ENCODE peak calls at places on chromosomes 6 and 20, in eight cellular contexts. One of them, this sample, is unnamed.
A peak's percentile ranks its signal among the peaks of the same experiment; 100 is the strongest.

GRCh38 chr20:31721408-31722332 is 998 bp downstream of the BCL2L1 start:
- DNase-seq in endothelial cell of umbilical vein: peak; percentile 31
- DNase-seq in CD8-positive, alpha-beta T cell: no peak
- DNase-seq in mucosa of descending colon: peak; percentile 66
- DNase-seq in HepG2: no peak
- DNase-seq in psoas muscle: peak; percentile 34
- DNase-seq in fibroblast of mammary gland: no peak
- DNase-seq in stomach: peak; percentile 43
- DNase-seq in this sample: peak; percentile 53

GRCh38 chr6:124480021-124480430 is 482.2 kb upstream of the RNF217 start:
- DNase-seq in endothelial cell of umbilical vein: peak; percentile 17
- DNase-seq in CD8-positive, alpha-beta T cell: no peak
- DNase-seq in mucosa of descending colon: no peak
- DNase-seq in HepG2: no peak
- DNase-seq in psoas muscle: no peak
- DNase-seq in fibroblast of mammary gland: no peak
- DNase-seq in stomach: no peak
- DNase-seq in this sample: no peak

GRCh38 chr20:35292504-35293285 is 470 bp upstream of the FAM83C start:
- DNase-seq in endothelial cell of umbilical vein: no peak
- DNase-seq in CD8-positive, alpha-beta T cell: no peak
- DNase-seq in mucosa of descending colon: peak; percentile 7
- DNase-seq in HepG2: no peak
- DNase-seq in psoas muscle: no peak
- DNase-seq in fibroblast of mammary gland: no peak
- DNase-seq in stomach: no peak
- DNase-seq in this sample: no peak

GRCh38 chr6:128712898-128713297 is 170.0 kb upstream of the LAMA2 start:
- DNase-seq in endothelial cell of umbilical vein: no peak
- DNase-seq in CD8-positive, alpha-beta T cell: no peak
- DNase-seq in mucosa of descending colon: no peak
- DNase-seq in HepG2: no peak
- DNase-seq in psoas muscle: no peak
- DNase-seq in fibroblast of mammary gland: peak; percentile 15
- DNase-seq in stomach: no peak
- DNase-seq in this sample: no peak

GRCh38 chr6:4281341-4282293 is 146.2 kb upstream of the ECI2 start:
- DNase-seq in endothelial cell of umbilical vein: peak; percentile 64
- DNase-seq in CD8-positive, alpha-beta T cell: no peak
- DNase-seq in mucosa of descending colon: peak; percentile 65
- DNase-seq in HepG2: no peak
- DNase-seq in psoas muscle: peak; percentile 52
- DNase-seq in fibroblast of mammary gland: peak; percentile 25
- DNase-seq in stomach: peak; percentile 56
- DNase-seq in this sample: peak; percentile 72

GRCh38 chr6:81697564-81697963 is 54.9 kb downstream of the TENT5A start:
- DNase-seq in endothelial cell of umbilical vein: no peak
- DNase-seq in CD8-positive, alpha-beta T cell: no peak
- DNase-seq in mucosa of descending colon: no peak
- DNase-seq in HepG2: peak; percentile 3
- DNase-seq in psoas muscle: no peak
- DNase-seq in fibroblast of mammary gland: peak; percentile 59
- DNase-seq in stomach: no peak
- DNase-seq in this sample: no peak

GRCh38 chr6:11258260-11259237 is 26.1 kb upstream of the NEDD9 start:
- DNase-seq in endothelial cell of umbilical vein: no peak
- DNase-seq in CD8-positive, alpha-beta T cell: no peak
- DNase-seq in mucosa of descending colon: peak; percentile 49
- DNase-seq in HepG2: no peak
- DNase-seq in psoas muscle: no peak
- DNase-seq in fibroblast of mammary gland: no peak
- DNase-seq in stomach: no peak
- DNase-seq in this sample: no peak

GRCh38 chr20:44031822-44032582 is 117.3 kb downstream of the TOX2 start:
- DNase-seq in endothelial cell of umbilical vein: no peak
- DNase-seq in CD8-positive, alpha-beta T cell: peak; percentile 6
- DNase-seq in mucosa of descending colon: no peak
- DNase-seq in HepG2: no peak
- DNase-seq in psoas muscle: no peak
- DNase-seq in fibroblast of mammary gland: no peak
- DNase-seq in stomach: no peak
- DNase-seq in this sample: no peak

GRCh38 chr20:48841861-48842529 is 14.2 kb upstream of the PREX1 start:
- DNase-seq in endothelial cell of umbilical vein: peak; percentile 89
- DNase-seq in CD8-positive, alpha-beta T cell: no peak
- DNase-seq in mucosa of descending colon: no peak
- DNase-seq in HepG2: no peak
- DNase-seq in psoas muscle: no peak
- DNase-seq in fibroblast of mammary gland: peak; percentile 87
- DNase-seq in stomach: no peak
- DNase-seq in this sample: no peak

GRCh38 chr6:47483516-47483852 is 5.9 kb downstream of the CD2AP start:
- DNase-seq in endothelial cell of umbilical vein: no peak
- DNase-seq in CD8-positive, alpha-beta T cell: no peak
- DNase-seq in mucosa of descending colon: no peak
- DNase-seq in HepG2: no peak
- DNase-seq in psoas muscle: no peak
- DNase-seq in fibroblast of mammary gland: peak; percentile 6
- DNase-seq in stomach: no peak
- DNase-seq in this sample: no peak

GRCh38 chr6:85585741-85586140 is 7.9 kb downstream of the SNX14 start:
- DNase-seq in endothelial cell of umbilical vein: no peak
- DNase-seq in CD8-positive, alpha-beta T cell: no peak
- DNase-seq in mucosa of descending colon: no peak
- DNase-seq in HepG2: no peak
- DNase-seq in psoas muscle: no peak
- DNase-seq in fibroblast of mammary gland: peak; percentile 20
- DNase-seq in stomach: no peak
- DNase-seq in this sample: no peak

GRCh38 chr6:135880066-135880972 is 28.8 kb downstream of the PDE7B start:
- DNase-seq in endothelial cell of umbilical vein: no peak
- DNase-seq in CD8-positive, alpha-beta T cell: peak; percentile 64
- DNase-seq in mucosa of descending colon: no peak
- DNase-seq in HepG2: no peak
- DNase-seq in psoas muscle: no peak
- DNase-seq in fibroblast of mammary gland: peak; percentile 84
- DNase-seq in stomach: no peak
- DNase-seq in this sample: no peak

GRCh38 chr6:112202639-112203341 is 51.6 kb downstream of the LAMA4 start:
- DNase-seq in endothelial cell of umbilical vein: peak; percentile 54
- DNase-seq in CD8-positive, alpha-beta T cell: no peak
- DNase-seq in mucosa of descending colon: no peak
- DNase-seq in HepG2: no peak
- DNase-seq in psoas muscle: no peak
- DNase-seq in fibroblast of mammary gland: peak; percentile 60
- DNase-seq in stomach: no peak
- DNase-seq in this sample: no peak

GRCh38 chr6:7238900-7239589 is 74.0 kb downstream of the SSR1 start:
- DNase-seq in endothelial cell of umbilical vein: peak; percentile 66
- DNase-seq in CD8-positive, alpha-beta T cell: peak; percentile 73
- DNase-seq in mucosa of descending colon: peak; percentile 93
- DNase-seq in HepG2: peak; percentile 94
- DNase-seq in psoas muscle: peak; percentile 90
- DNase-seq in fibroblast of mammary gland: peak; percentile 70
- DNase-seq in stomach: peak; percentile 96
- DNase-seq in this sample: peak; percentile 95

GRCh38 chr6:5730586-5731263 is 276.0 kb downstream of the NRN1 start:
- DNase-seq in endothelial cell of umbilical vein: no peak
- DNase-seq in CD8-positive, alpha-beta T cell: no peak
- DNase-seq in mucosa of descending colon: no peak
- DNase-seq in HepG2: no peak
- DNase-seq in psoas muscle: no peak
- DNase-seq in fibroblast of mammary gland: peak; percentile 67
- DNase-seq in stomach: no peak
- DNase-seq in this sample: no peak

GRCh38 chr20:57480444-57481152 is 44.3 kb downstream of the CTCFL start:
- DNase-seq in endothelial cell of umbilical vein: no peak
- DNase-seq in CD8-positive, alpha-beta T cell: peak; percentile 40
- DNase-seq in mucosa of descending colon: no peak
- DNase-seq in HepG2: no peak
- DNase-seq in psoas muscle: no peak
- DNase-seq in fibroblast of mammary gland: no peak
- DNase-seq in stomach: no peak
- DNase-seq in this sample: no peak

GRCh38 chr6:24720604-24721460 is 1.9 kb upstream of the C6orf62 start:
- DNase-seq in endothelial cell of umbilical vein: peak; percentile 100
- DNase-seq in CD8-positive, alpha-beta T cell: peak; percentile 100
- DNase-seq in mucosa of descending colon: peak; percentile 100
- DNase-seq in HepG2: peak; percentile 100
- DNase-seq in psoas muscle: peak; percentile 100
- DNase-seq in fibroblast of mammary gland: peak; percentile 100
- DNase-seq in stomach: peak; percentile 100
- DNase-seq in this sample: peak; percentile 100
- TF ChIP-seq CTCF in endothelial cell of umbilical vein: no peak
- TF ChIP-seq CTCF in CD8-positive, alpha-beta T cell: no peak
- TF ChIP-seq CTCF in mucosa of descending colon: no peak
- TF ChIP-seq CTCF in HepG2: peak; percentile 30
- TF ChIP-seq CTCF in psoas muscle: no peak
- TF ChIP-seq CTCF in fibroblast of mammary gland: no peak
- TF ChIP-seq CTCF in stomach: no peak
- TF ChIP-seq CTCF in this sample: no peak

GRCh38 chr6:20533746-20534294 is 437 bp upstream of the CDKAL1 start:
- DNase-seq in endothelial cell of umbilical vein: peak; percentile 10
- DNase-seq in CD8-positive, alpha-beta T cell: no peak
- DNase-seq in mucosa of descending colon: no peak
- DNase-seq in HepG2: no peak
- DNase-seq in psoas muscle: no peak
- DNase-seq in fibroblast of mammary gland: no peak
- DNase-seq in stomach: no peak
- DNase-seq in this sample: no peak
- H3K4me3 ChIP-seq in endothelial cell of umbilical vein: no peak overlapping the region
- H3K4me3 ChIP-seq in CD8-positive, alpha-beta T cell: no peak overlapping the region
- H3K4me3 ChIP-seq in mucosa of descending colon: no peak overlapping the region
- H3K4me3 ChIP-seq in HepG2: peak overlapping the region; percentile 86
- H3K4me3 ChIP-seq in psoas muscle: peak overlapping the region; percentile 93
- H3K4me3 ChIP-seq in fibroblast of mammary gland: peak overlapping the region; percentile 80
- H3K4me3 ChIP-seq in stomach: peak overlapping the region; percentile 86
- H3K4me3 ChIP-seq in this sample: peak overlapping the region; percentile 67

DNA sequence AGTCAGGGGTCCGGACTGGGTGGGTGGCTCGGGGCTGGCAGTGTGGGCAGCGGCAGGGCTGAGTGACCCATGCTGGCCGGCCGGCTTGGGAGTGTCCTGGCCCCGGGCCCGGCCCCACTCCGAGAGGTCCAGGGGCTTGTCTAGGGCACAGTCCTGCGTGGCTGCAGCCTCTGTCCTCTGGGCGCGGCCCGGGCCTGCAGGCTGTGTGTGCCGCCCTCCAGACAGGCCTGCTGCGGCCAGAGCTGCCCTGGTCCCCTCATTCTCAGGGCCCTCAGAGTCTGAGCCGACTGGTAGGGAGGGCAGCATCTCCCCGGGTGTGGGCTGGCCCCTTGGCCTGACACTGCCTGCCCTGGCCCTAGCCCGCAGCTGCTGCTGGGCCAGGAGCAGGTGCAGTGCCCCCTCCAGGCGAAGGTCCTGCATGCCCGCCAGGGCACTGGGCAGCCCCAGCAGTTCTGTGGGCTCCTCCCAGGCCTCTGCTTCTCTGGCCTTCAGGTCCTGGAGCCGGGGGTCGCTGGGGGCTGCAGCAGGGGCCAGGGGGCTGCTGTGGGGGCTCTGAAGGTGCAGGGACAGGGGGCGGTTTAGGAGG is 6.9 kb upstream of the CABLES2 start:
- DNase-seq in endothelial cell of umbilical vein: no peak
- DNase-seq in CD8-positive, alpha-beta T cell: no peak
- DNase-seq in mucosa of descending colon: peak; percentile 58
- DNase-seq in HepG2: no peak
- DNase-seq in psoas muscle: no peak
- DNase-seq in fibroblast of mammary gland: no peak
- DNase-seq in stomach: no peak
- DNase-seq in this sample: no peak
- TF ChIP-seq CTCF in endothelial cell of umbilical vein: peak; percentile 12
- TF ChIP-seq CTCF in CD8-positive, alpha-beta T cell: no peak
- TF ChIP-seq CTCF in mucosa of descending colon: no peak
- TF ChIP-seq CTCF in HepG2: peak; percentile 70
- TF ChIP-seq CTCF in psoas muscle: no peak
- TF ChIP-seq CTCF in fibroblast of mammary gland: no peak
- TF ChIP-seq CTCF in stomach: no peak
- TF ChIP-seq CTCF in this sample: no peak

GRCh38 chr6:160348209-160348551 is at the start of gene SLC22A3:
- DNase-seq in endothelial cell of umbilical vein: no peak
- DNase-seq in CD8-positive, alpha-beta T cell: no peak
- DNase-seq in mucosa of descending colon: peak; percentile 63
- DNase-seq in HepG2: no peak
- DNase-seq in psoas muscle: peak; percentile 68
- DNase-seq in fibroblast of mammary gland: no peak
- DNase-seq in stomach: peak; percentile 57
- DNase-seq in this sample: peak; percentile 66
- H3K4me3 ChIP-seq in endothelial cell of umbilical vein: no peak within 1 kb of the TSS
- H3K4me3 ChIP-seq in CD8-positive, alpha-beta T cell: no peak within 1 kb of the TSS
- H3K4me3 ChIP-seq in mucosa of descending colon: peak within 1 kb of the TSS; percentile 24
- H3K4me3 ChIP-seq in HepG2: peak within 1 kb of the TSS; percentile 86
- H3K4me3 ChIP-seq in psoas muscle: peak within 1 kb of the TSS; percentile 85
- H3K4me3 ChIP-seq in fibroblast of mammary gland: peak within 1 kb of the TSS; percentile 40
- H3K4me3 ChIP-seq in stomach: peak within 1 kb of the TSS; percentile 56
- H3K4me3 ChIP-seq in this sample: peak within 1 kb of the TSS; percentile 57

GRCh38 chr6:28791002-28791383 is 132.8 kb downstream of the TRIM27 start:
- DNase-seq in endothelial cell of umbilical vein: no peak
- DNase-seq in CD8-positive, alpha-beta T cell: no peak
- DNase-seq in mucosa of descending colon: no peak
- DNase-seq in HepG2: no peak
- DNase-seq in psoas muscle: no peak
- DNase-seq in fibroblast of mammary gland: no peak
- DNase-seq in stomach: no peak
- DNase-seq in this sample: no peak

GRCh38 chr6:28789553-28790083 is 134.2 kb downstream of the TRIM27 start:
- DNase-seq in endothelial cell of umbilical vein: peak; percentile 49
- DNase-seq in CD8-positive, alpha-beta T cell: no peak
- DNase-seq in mucosa of descending colon: no peak
- DNase-seq in HepG2: peak; percentile 80
- DNase-seq in psoas muscle: no peak
- DNase-seq in fibroblast of mammary gland: peak; percentile 75
- DNase-seq in stomach: no peak
- DNase-seq in this sample: no peak

GRCh38 chr6:28794175-28795002 is 129.4 kb downstream of the TRIM27 start:
- DNase-seq in endothelial cell of umbilical vein: peak; percentile 29
- DNase-seq in CD8-positive, alpha-beta T cell: no peak
- DNase-seq in mucosa of descending colon: no peak
- DNase-seq in HepG2: peak; percentile 29
- DNase-seq in psoas muscle: no peak
- DNase-seq in fibroblast of mammary gland: peak; percentile 71
- DNase-seq in stomach: no peak
- DNase-seq in this sample: no peak
- TF ChIP-seq CTCF in endothelial cell of umbilical vein: no peak
- TF ChIP-seq CTCF in CD8-positive, alpha-beta T cell: no peak
- TF ChIP-seq CTCF in mucosa of descending colon: no peak
- TF ChIP-seq CTCF in HepG2: no peak
- TF ChIP-seq CTCF in psoas muscle: no peak
- TF ChIP-seq CTCF in fibroblast of mammary gland: no peak
- TF ChIP-seq CTCF in stomach: no peak
- TF ChIP-seq CTCF in this sample: no peak